ENCODE peak calls at places on chromosomes 3 and 15, in nine cellular contexts. M is tibial nerve, P is adrenal gland, T is H54, J is IMR-90, H is ovary, F is spleen, X is GM12891, I is A549. R is an unnamed sample.

GRCh38 chr3:72763751-72764440 is 84.3 kb downstream of the SHQ1 start:
- DNase-seq in X (no peak), H (no peak), P (no peak), J (no peak), M (no peak), I (no peak), T (no peak), F (no peak), R (no peak)

GRCh38 chr15:68733666-68734065 is 87.0 kb downstream of the ANP32A start:
- DNase-seq in H (no peak), I (no peak), F (no peak), T (no peak), P (no peak), J (no peak), M (no peak), X (no peak), R (no peak)

GRCh38 chr3:169699536-169700050 is 36.1 kb upstream of the MECOM start:
- DNase-seq in P (peak; percentile 70), I (no peak), H (peak; percentile 88), F (no peak), M (peak; percentile 87), X (no peak), T (no peak), J (peak; percentile 72), R (peak; percentile 52)

GRCh38 chr3:117282506-117282905 is 572.9 kb downstream of the TUSC7 start:
- DNase-seq in J (no peak), X (no peak), F (no peak), T (no peak), I (no peak), H (no peak), M (no peak), P (no peak), R (no peak)

GRCh38 chr3:159635047-159635641 is 353.5 kb upstream of the IL12A start:
- DNase-seq in F (no peak), X (no peak), M (no peak), I (peak; percentile 73), T (no peak), J (peak; percentile 72), P (no peak), H (no peak), R (no peak)

GRCh38 chr3:105401691-105402149 is 35.0 kb downstream of the ALCAM start:
- DNase-seq in H (no peak), T (no peak), P (no peak), M (no peak), F (no peak), I (peak; percentile 68), X (no peak), J (peak; percentile 37), R (no peak)

GRCh38 chr15:60840306-60840702 is 361.4 kb upstream of the ICE2 start:
- DNase-seq in P (peak; percentile 33), T (peak; percentile 26), H (no peak), M (no peak), F (no peak), J (peak; percentile 49), X (no peak), I (no peak), R (no peak)

GRCh38 chr3:181210275-181210674 is 220.7 kb upstream of the DNAJC19 start:
- DNase-seq in F (no peak), X (no peak), H (no peak), J (peak; percentile 15), M (no peak), P (no peak), I (peak; percentile 3), T (no peak), R (no peak)

GRCh38 chr15:33735637-33736247 is 232.6 kb upstream of the CHRM5 start:
- DNase-seq in M (no peak), I (peak; percentile 58), X (no peak), J (peak; percentile 41), H (no peak), F (no peak), T (no peak), P (peak; percentile 46), R (peak; percentile 36)

DNA sequence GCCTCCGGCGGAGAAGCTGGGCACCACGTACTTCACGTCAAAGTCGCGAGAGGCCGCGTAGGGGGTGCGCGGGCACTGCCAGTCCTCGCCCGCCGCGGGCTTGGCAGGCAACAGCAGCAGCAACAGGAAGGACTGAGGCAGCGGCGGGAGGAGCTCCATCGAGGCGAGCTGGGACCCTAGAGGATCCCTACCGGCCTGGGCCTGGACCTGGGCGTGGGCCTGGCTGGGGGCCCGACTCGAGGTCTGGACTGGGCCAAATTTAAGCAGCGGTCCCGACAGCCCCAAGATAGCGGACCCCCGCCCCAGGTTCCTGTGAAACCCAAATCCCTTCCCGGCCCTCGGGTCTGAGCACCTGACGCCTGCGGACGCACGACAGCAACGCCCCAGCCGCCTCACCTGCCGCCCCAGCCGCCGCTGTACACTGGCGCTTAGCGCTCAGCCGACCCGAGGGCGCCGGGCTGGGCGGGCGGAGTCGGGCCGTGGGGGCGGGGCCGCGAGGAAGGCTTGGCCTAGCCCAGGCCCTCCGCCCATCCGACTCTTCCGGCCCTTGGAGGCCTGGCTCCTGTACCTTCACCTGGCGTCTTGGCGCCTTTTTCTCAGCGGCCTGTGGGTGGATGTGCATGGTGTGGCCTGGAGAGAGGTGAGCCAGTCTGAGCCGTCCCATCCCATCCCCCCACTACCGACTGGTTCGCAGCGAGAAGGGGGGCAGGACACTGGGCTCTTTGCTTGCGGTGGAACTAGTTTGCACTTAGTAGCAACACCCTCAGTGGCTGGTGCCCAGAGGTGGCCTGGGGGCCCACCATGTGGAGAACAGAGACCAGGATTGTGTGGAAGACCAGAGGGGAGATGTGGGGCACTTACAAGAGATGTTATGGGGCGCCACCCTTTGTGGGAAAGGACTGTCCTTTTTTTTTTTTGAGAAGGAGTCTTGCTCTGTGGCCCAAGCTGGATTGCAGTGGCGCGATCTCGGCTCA is at the start of gene MST1R:
- DNase-seq in I (peak; percentile 74), P (peak; percentile 26), H (peak; percentile 78), X (peak; percentile 95), T (no peak), F (peak; percentile 96), J (no peak), M (peak; percentile 32), R (peak; percentile 95)
- TF ChIP-seq POLR2A in I (peak; percentile 48), P (no peak), H (no peak), X (peak; percentile 52), T (no peak), F (no peak), J (no peak), M (no peak), R (peak; percentile 76)

DNA sequence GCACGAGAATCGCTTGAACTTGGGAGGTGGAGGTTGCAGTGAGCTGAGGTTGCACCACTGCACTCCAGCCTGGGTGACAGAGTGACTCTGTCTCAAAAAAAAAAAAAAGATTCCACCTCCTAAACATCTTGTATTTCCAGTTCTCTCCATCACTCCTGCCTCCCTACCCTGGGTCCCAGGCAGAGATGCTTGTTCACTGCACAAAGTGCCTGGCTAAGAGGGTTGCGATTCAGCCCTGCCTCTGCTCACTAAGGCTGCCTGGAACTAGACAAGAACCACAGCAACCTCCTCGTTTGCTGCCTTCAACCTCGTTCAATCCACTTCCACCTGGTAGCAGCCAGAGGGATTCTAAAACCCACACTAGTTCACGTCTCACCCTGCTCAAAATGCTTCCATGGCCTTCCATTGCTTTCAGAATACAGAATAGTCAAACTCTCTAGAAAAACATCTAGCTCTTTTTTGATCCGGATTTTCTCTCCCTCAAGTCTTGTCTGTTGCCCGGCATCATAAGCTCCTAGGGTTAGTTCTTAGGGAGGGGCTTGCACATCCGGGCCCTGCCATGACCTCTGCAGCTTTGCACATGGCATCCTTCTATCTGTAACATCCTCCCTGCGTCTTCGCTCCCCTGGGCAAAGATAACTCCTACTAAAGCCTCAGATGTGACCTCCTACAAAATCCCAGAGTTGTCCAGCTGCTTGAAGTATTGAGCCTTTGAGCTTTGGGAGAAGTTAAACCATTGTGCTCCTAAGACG is 1.0 kb upstream of the MCM2 start:
- DNase-seq in T (no peak), I (no peak), H (no peak), M (no peak), F (no peak), P (no peak), J (no peak), X (no peak), R (no peak)
- TF ChIP-seq POLR2A in T (no peak), I (no peak), H (no peak), M (no peak), F (no peak), P (no peak), J (no peak), X (no peak), R (no peak)

GRCh38 chr15:78565951-78566774 is 843 bp downstream of the CHRNA5 start:
- DNase-seq in F (no peak), I (peak; percentile 55), X (no peak), P (no peak), T (peak; percentile 15), M (no peak), J (peak; percentile 3), H (no peak), R (peak; percentile 19)

GRCh38 chr15:78563092-78563491 is 2.2 kb upstream of the CHRNA5 start:
- DNase-seq in I (no peak), T (no peak), M (no peak), P (no peak), J (no peak), X (no peak), H (no peak), F (no peak), R (no peak)

GRCh38 chr15:78565097-78565950 is at the start of gene CHRNA5:
- DNase-seq in F (peak; percentile 93), H (peak; percentile 95), X (peak; percentile 46), M (peak; percentile 44), I (peak; percentile 94), J (peak; percentile 66), T (peak; percentile 68), P (peak; percentile 86), R (peak; percentile 97)

GRCh38 chr15:78567541-78567940 is 2.2 kb downstream of the CHRNA5 start:
- DNase-seq in J (no peak), I (no peak), T (no peak), X (no peak), H (no peak), F (no peak), P (no peak), M (no peak), R (no peak)

GRCh38 chr15:78564743-78565096 is 600 bp upstream of the CHRNA5 start:
- DNase-seq in P (no peak), M (no peak), T (no peak), H (no peak), J (no peak), I (no peak), X (no peak), F (no peak), R (no peak)
- TF ChIP-seq POLR2A in P (no peak), M (no peak), T (no peak), H (no peak), J (no peak), I (no peak), X (no peak), F (no peak), R (no peak)

DNA sequence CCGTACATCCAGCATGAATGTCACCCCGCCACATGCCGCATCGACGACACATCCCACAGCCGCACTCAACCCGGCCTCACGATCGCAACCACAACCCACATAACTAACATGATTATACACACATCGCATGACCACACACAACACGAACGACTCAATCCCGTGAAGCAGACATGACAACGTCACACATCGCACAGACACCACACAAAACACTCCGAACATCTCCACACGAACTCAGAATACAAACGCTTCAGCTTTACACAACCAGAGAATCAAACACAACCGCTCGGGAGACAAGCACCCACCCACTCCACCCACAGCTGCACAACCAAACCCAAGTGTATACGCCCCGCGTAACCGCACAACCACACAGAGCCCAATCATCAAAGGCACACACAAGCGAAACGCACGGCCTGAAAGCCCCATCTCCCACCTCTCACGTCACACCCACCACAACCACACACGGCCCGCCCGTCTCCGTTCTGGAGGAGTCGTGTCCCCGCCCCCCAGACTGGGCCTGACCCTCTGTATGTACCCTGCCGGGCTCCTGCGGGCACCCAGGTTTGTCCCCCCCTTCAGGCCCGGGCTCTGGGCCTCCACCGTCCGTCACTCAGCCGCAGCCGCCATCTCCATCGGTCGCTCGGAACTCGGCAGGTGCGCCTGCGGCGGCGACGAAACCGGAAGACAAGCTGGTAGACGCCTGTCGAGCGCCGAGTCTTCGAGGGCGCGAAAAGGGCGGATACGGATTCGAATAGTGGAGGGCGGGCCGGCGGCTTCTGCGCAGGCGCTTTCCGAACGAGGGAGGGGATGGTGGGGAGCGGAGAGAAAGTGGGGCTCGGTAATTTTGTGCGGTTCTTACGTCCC is at the start of gene RBSN:
- DNase-seq in X (peak; percentile 71), F (peak; percentile 100), P (peak; percentile 95), I (peak; percentile 92), M (peak; percentile 89), J (peak; percentile 92), T (peak; percentile 79), H (peak; percentile 96), R (peak; percentile 95)
- TF ChIP-seq POLR2A in X (peak; percentile 71), F (peak; percentile 74), P (peak; percentile 61), I (peak; percentile 81), M (peak; percentile 79), J (peak; percentile 69), T (peak; percentile 66), H (peak; percentile 34), R (peak; percentile 30)

R was measured in body of pancreas.